ENCODE peak calls at places on chromosomes 12 and 14, in nine cellular contexts. X is tibial artery, G is K562, L is pancreas, Z is ovary, T is heart left ventricle, P is PC-3, K is IMR-90, O is cardiac muscle cell. M is an unnamed sample. For H3K4me1, the result is how much of the 10 kb centered on the place peaks cover.

GRCh38 chr14:91901449-91902250 is 34.3 kb upstream of the TC2N start:
- DNase-seq in G (no peak), Z (peak), X (no peak), O (no peak), P (no peak), K (no peak), L (no peak), T (no peak), M (no peak)

GRCh38 chr12:72564120-72564519 is 291.9 kb downstream of the TRHDE start:
- DNase-seq in G (no peak), L (no peak), X (no peak), Z (no peak), K (no peak), P (no peak), T (no peak), O (no peak), M (no peak)

GRCh38 chr14:96662116-96662901 is 134.9 kb upstream of the VRK1 start:
- DNase-seq in P (no peak), Z (no peak), G (no peak), K (no peak), L (no peak), X (no peak), T (no peak), O (no peak), M (peak)

GRCh38 chr12:102023343-102023930 is 38.4 kb downstream of the WASHC3 start:
- DNase-seq in K (peak), P (no peak), X (no peak), T (no peak), G (no peak), L (no peak), O (peak), Z (no peak), M (no peak)

GRCh38 chr14:95165517-95165916 is 8.2 kb upstream of the DICER1 start:
- DNase-seq in L (no peak), Z (no peak), G (no peak), T (no peak), P (no peak), K (no peak), X (no peak), O (no peak), M (no peak)

GRCh38 chr14:36652542-36653201 is 9.0 kb upstream of the PAX9 start:
- DNase-seq in P (peak), X (no peak), Z (no peak), O (no peak), K (no peak), L (no peak), T (no peak), G (no peak), M (no peak)

GRCh38 chr12:92394895-92395294 is 249.2 kb upstream of the BTG1 start:
- DNase-seq in P (no peak), T (no peak), Z (no peak), K (no peak), X (no peak), O (no peak), L (no peak), G (peak), M (no peak)

GRCh38 chr12:2234951-2235350 is 182.2 kb downstream of the CACNA1C start:
- DNase-seq in P (no peak), Z (no peak), O (no peak), G (no peak), L (no peak), T (no peak), K (no peak), X (no peak), M (no peak)

GRCh38 chr14:36690301-36691020 is 28.8 kb downstream of the PAX9 start:
- DNase-seq in G (no peak), K (peak), L (no peak), T (no peak), P (peak), X (no peak), Z (no peak), O (no peak), M (peak)

GRCh38 chr12:118237908-118238307 is 102.0 kb downstream of the PEBP1 start:
- DNase-seq in G (no peak), X (no peak), K (peak), Z (no peak), P (peak), O (peak), L (no peak), T (no peak), M (peak)

GRCh38 chr12:106301241-106301610 is 1.3 kb upstream of the TCP11L2 start:
- DNase-seq in T (no peak), G (no peak), L (no peak), O (peak), X (no peak), K (no peak), P (no peak), Z (no peak), M (no peak)

GRCh38 chr14:104806625-104807465 is 5.9 kb downstream of the ZBTB42 start:
- DNase-seq in O (no peak), L (peak), G (no peak), P (no peak), T (no peak), K (no peak), Z (no peak), X (no peak), M (no peak)

GRCh38 chr12:11827096-11827841 is 177.8 kb downstream of the ETV6 start:
- DNase-seq in L (no peak), P (no peak), Z (no peak), O (peak), T (no peak), G (no peak), K (no peak), X (no peak), M (no peak)

GRCh38 chr12:101229841-101230241 is 19.8 kb upstream of the SLC5A8 start:
- DNase-seq in Z (no peak), G (no peak), X (no peak), T (no peak), L (no peak), O (no peak), K (no peak), P (no peak), M (no peak)

GRCh38 chr12:110896559-110896958 is 23.8 kb downstream of the MYL2 start:
- DNase-seq in P (peak), L (no peak), O (no peak), X (no peak), G (no peak), K (no peak), T (no peak), Z (no peak), M (peak)

GRCh38 chr12:104864668-104865067 is 93.4 kb downstream of the SLC41A2 start:
- DNase-seq in Z (no peak), G (no peak), P (no peak), X (no peak), L (no peak), K (peak), O (peak), T (no peak), M (no peak)

GRCh38 chr12:28189774-28190320 is 409 bp upstream of the CCDC91 start:
- DNase-seq in P (no peak), K (no peak), L (no peak), Z (no peak), T (no peak), G (no peak), O (no peak), X (no peak), M (no peak)

GRCh38 chr12:92469837-92470236 is 233.0 kb upstream of the PLEKHG7 start:
- DNase-seq in O (peak), K (peak), X (no peak), G (no peak), T (peak), P (peak), Z (peak), L (no peak), M (no peak)

GRCh38 chr14:66361013-66361412 is 125.2 kb upstream of the CCDC196 start:
- DNase-seq in T (no peak), K (no peak), P (no peak), G (no peak), Z (no peak), O (no peak), X (no peak), L (no peak), M (no peak)

GRCh38 chr12:101086490-101086889 is 123.5 kb downstream of the SLC5A8 start:
- DNase-seq in T (no peak), G (no peak), X (no peak), O (peak), P (peak), K (peak), L (no peak), Z (no peak), M (no peak)

GRCh38 chr14:72617391-72618011 is 276.4 kb downstream of the DPF3 start:
- DNase-seq in O (peak), G (no peak), K (no peak), Z (peak), T (peak), L (no peak), P (no peak), X (no peak), M (peak)

GRCh38 chr12:113239811-113240331 is 18.6 kb downstream of the TPCN1 start:
- DNase-seq in P (no peak), G (no peak), L (no peak), T (no peak), X (peak), K (no peak), O (no peak), Z (peak), M (no peak)

GRCh38 chr14:24777678-24778077 is 143.7 kb upstream of the GZMB start:
- DNase-seq in L (no peak), Z (no peak), G (no peak), P (no peak), K (no peak), X (no peak), T (no peak), O (no peak), M (no peak)

GRCh38 chr14:74820288-74820687 is 55.7 kb downstream of the PROX2 start:
- DNase-seq in X (no peak), O (no peak), G (no peak), K (no peak), L (no peak), Z (no peak), T (no peak), P (no peak), M (no peak)

GRCh38 chr14:69288956-69289705 is 29.2 kb downstream of the GALNT16 start:
- DNase-seq in O (no peak), K (no peak), G (no peak), Z (no peak), X (peak), T (no peak), L (no peak), P (no peak), M (no peak)

GRCh38 chr12:19639781-19640180 is 200.5 kb downstream of the AEBP2 start:
- DNase-seq in O (no peak), T (no peak), P (no peak), L (no peak), K (no peak), Z (no peak), G (no peak), X (no peak), M (no peak)

GRCh38 chr12:12510141-12510540 is 52.5 kb downstream of the DUSP16 start:
- DNase-seq in K (peak), O (peak), Z (no peak), P (peak), X (no peak), L (no peak), T (no peak), G (no peak), M (peak)

GRCh38 chr14:65502676-65503124 is 90.2 kb downstream of the FUT8 start:
- DNase-seq in G (no peak), Z (no peak), X (no peak), O (peak), T (no peak), K (peak), P (peak), L (no peak), M (peak)

GRCh38 chr14:105883066-105884005 is 357.0 kb downstream of the TMEM121 start:
- DNase-seq in P (no peak), L (no peak), X (peak), K (no peak), T (peak), Z (peak), O (no peak), G (no peak), M (no peak)

GRCh38 chr14:51852541-51852940 is 7.9 kb upstream of the GNG2 start:
- DNase-seq in O (peak), T (no peak), L (no peak), X (no peak), P (no peak), K (peak), G (no peak), Z (no peak), M (no peak)

GRCh38 chr12:50088577-50089335 is 3.6 kb downstream of the SMARCD1 start:
- DNase-seq in K (peak), O (peak), P (peak), T (no peak), Z (no peak), L (no peak), G (peak), X (no peak), M (no peak)

GRCh38 chr14:105391541-105391940 is 6.8 kb upstream of the TEX22 start:
- DNase-seq in X (no peak), Z (peak), K (no peak), L (peak), G (no peak), P (no peak), T (no peak), O (no peak), M (no peak)

GRCh38 chr12:63921157-63921556 is 76.7 kb downstream of the SRGAP1 start:
- DNase-seq in K (no peak), T (no peak), Z (no peak), L (no peak), O (no peak), X (no peak), G (no peak), P (peak), M (no peak)

GRCh38 chr12:85274076-85274415 is 6.0 kb upstream of the ALX1 start:
- DNase-seq in X (no peak), K (no peak), T (no peak), O (no peak), L (no peak), Z (no peak), G (no peak), P (no peak), M (no peak)

GRCh38 chr14:72739446-72740405 is 154.2 kb downstream of the DPF3 start:
- DNase-seq in O (no peak), X (peak), K (no peak), T (no peak), L (no peak), G (no peak), P (no peak), Z (no peak), M (no peak)

GRCh38 chr14:55129086-55129427 is at the start of gene LGALS3:
- DNase-seq in T (peak), Z (peak), K (peak), L (peak), O (peak), P (peak), G (peak), X (peak), M (no peak)

GRCh38 chr14:77299776-77300175 is 20.9 kb downstream of the POMT2 start:
- DNase-seq in K (no peak), O (no peak), G (no peak), P (no peak), T (no peak), X (no peak), Z (no peak), L (no peak), M (no peak)

GRCh38 chr12:109716092-109716479 is 2.5 kb downstream of the FAM222A start:
- DNase-seq in X (no peak), P (no peak), T (no peak), G (no peak), Z (peak), O (no peak), L (peak), K (no peak), M (no peak)
- H3K4me1 ChIP-seq in X (under half), P (under half), T (under half), G (under half), Z (under half), O (under half), L (under half), K (under half), M (under half)

GRCh38 chr14:78902010-78902623 is 731.9 kb downstream of the NRXN3 start:
- DNase-seq in L (no peak), X (no peak), T (no peak), G (peak), Z (no peak), O (peak), P (peak), K (peak), M (no peak)
- TF ChIP-seq CTCF in L (peak), X (no peak), T (peak), G (no peak), Z (no peak), O (peak), P (peak), K (peak), M (peak)

GRCh38 chr12:46659032-46659703 is 166.6 kb downstream of the SLC38A4 start:
- DNase-seq in Z (no peak), L (no peak), G (no peak), T (no peak), X (no peak), P (no peak), K (peak), O (peak), M (no peak)

GRCh38 chr12:46659844-46660243 is 166.0 kb downstream of the SLC38A4 start:
- DNase-seq in T (no peak), X (no peak), K (no peak), L (no peak), G (no peak), P (no peak), Z (no peak), O (peak), M (no peak)

GRCh38 chr12:46661161-46661845 is 164.5 kb downstream of the SLC38A4 start:
- DNase-seq in T (peak), K (peak), X (no peak), G (no peak), Z (no peak), P (peak), L (no peak), O (peak), M (peak)

GRCh38 chr12:46660276-46660675 is 165.5 kb downstream of the SLC38A4 start:
- DNase-seq in K (peak), Z (no peak), L (no peak), G (no peak), T (no peak), O (peak), X (no peak), P (no peak), M (peak)

GRCh38 chr12:46660719-46661118 is 165.1 kb downstream of the SLC38A4 start:
- DNase-seq in P (no peak), T (no peak), G (no peak), X (no peak), Z (no peak), L (no peak), O (peak), K (peak), M (peak)
- H3K4me1 ChIP-seq in P (half or more), T (under half), G (under half), X (under half), Z (under half), L (under half), O (under half), K (under half), M (half or more)

DNA sequence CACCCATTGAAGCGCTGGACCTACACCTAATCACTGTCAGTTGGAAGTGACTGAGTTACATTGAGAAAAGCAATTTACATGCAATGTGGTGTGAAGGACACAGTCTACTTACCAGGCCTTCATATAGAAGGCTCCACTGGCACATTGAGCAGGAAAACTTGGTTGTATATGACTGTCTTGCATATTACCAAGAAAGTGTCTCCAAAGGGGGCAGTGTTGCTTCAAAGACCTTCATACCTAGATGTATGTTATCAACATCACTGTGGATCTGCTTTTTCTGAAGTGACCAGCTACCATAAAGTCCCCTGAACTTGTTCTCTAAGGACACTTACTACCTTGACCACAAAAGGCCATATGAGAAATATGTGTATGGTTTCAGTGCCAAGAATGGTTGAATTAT is 64.1 kb downstream of the NELL2 start:
- DNase-seq in K (no peak), L (no peak), O (no peak), P (peak), X (no peak), G (no peak), T (no peak), Z (no peak), M (peak)
- TF ChIP-seq CTCF in K (no peak), L (no peak), O (peak), P (peak), X (no peak), G (peak), T (no peak), Z (no peak), M (peak)

GRCh38 chr14:103726474-103726873 is 10.9 kb downstream of the ZFYVE21 start:
- DNase-seq in P (no peak), Z (no peak), O (no peak), G (no peak), K (no peak), L (no peak), X (no peak), T (no peak), M (no peak)
- H3K4me1 ChIP-seq in P (under half), Z (under half), O (under half), G (under half), K (under half), L (under half), X (half or more), T (under half), M (under half)

GRCh38 chr12:125412506-125412905 is 347.3 kb downstream of the AACS start:
- DNase-seq in O (no peak), K (no peak), P (no peak), T (no peak), G (no peak), Z (no peak), X (no peak), L (no peak), M (no peak)

GRCh38 chr12:125418902-125419564 is 353.8 kb downstream of the AACS start:
- DNase-seq in T (no peak), P (no peak), Z (no peak), X (no peak), O (no peak), L (no peak), K (no peak), G (no peak), M (no peak)

DNA sequence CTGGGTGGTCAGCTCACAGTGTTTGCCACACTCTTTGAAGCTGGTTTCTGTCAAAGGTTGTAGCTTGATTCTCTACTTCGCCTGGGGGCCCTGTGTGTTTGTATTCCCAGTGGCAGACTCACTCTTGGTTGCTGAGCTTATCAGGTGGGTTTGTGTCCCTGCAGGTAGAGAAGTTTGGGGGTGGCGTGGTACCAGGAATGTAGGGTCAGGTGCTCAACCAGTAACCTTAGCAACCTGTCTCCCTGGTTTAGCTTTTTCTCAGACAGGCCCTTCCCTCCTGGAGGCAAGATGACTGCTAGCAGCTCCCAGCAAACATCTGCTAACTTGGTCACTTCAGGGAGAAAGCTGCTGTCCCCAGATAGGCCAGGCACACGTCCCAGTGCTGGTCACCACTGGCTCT is 352.2 kb downstream of the AACS start:
- DNase-seq in Z (no peak), P (no peak), K (no peak), L (no peak), G (no peak), X (no peak), O (no peak), T (no peak), M (no peak)
- TF ChIP-seq CTCF in Z (no peak), P (no peak), K (no peak), L (no peak), G (no peak), X (no peak), O (no peak), T (no peak), M (no peak)

GRCh38 chr12:130818381-130819247 is 20.4 kb downstream of the STX2 start:
- DNase-seq in T (peak), P (peak), K (no peak), L (peak), X (no peak), Z (peak), G (peak), O (peak), M (peak)
- H3K4me1 ChIP-seq in T (under half), P (under half), K (under half), L (under half), X (under half), Z (under half), G (under half), O (under half), M (under half)

GRCh38 chr12:126708492-126708896 is 1558.5 kb upstream of the TMEM132C start:
- DNase-seq in G (no peak), T (no peak), Z (no peak), L (no peak), O (peak), K (no peak), P (peak), X (no peak), M (no peak)
- TF ChIP-seq CTCF in G (no peak), T (no peak), Z (no peak), L (no peak), O (no peak), K (no peak), P (no peak), X (no peak), M (no peak)

GRCh38 chr14:99395904-99396530 is 84.6 kb downstream of the SETD3 start:
- DNase-seq in G (no peak), L (no peak), K (peak), O (peak), X (no peak), T (no peak), P (peak), Z (no peak), M (peak)
- H3K4me1 ChIP-seq in G (under half), L (under half), K (under half), O (under half), X (under half), T (under half), P (under half), Z (under half), M (under half)